ENCODE peak calls at places on chromosomes 1 and 21, in four cellular contexts. F is HT-29, Q is NCI-H2171, A is NCI-H510A treated with DMSO at 0.1 percent for 48 hours. M is an unnamed sample.

GRCh38 chr1:41683681-41684500 is 199.4 kb upstream of the EDN2 start:
- DNase-seq in Q (no peak), A (no peak), F (peak; percentile 48), M (peak; percentile 57)

GRCh38 chr21:26747216-26747615 is 98.0 kb downstream of the ADAMTS1 start:
- DNase-seq in Q (no peak), F (no peak), A (no peak), M (no peak)

GRCh38 chr1:113904292-113904673 is 316 bp downstream of the AP4B1 start:
- DNase-seq in F (peak; percentile 76), A (peak; percentile 78), Q (peak; percentile 72), M (peak; percentile 88)

GRCh38 chr1:155609515-155610256 is at the start of gene MSTO1:
- DNase-seq in F (peak; percentile 96), Q (peak; percentile 94), A (peak; percentile 89), M (peak; percentile 99)

GRCh38 chr1:24389231-24389678 is 24.3 kb downstream of the STPG1 start:
- DNase-seq in Q (no peak), F (peak; percentile 54), A (no peak), M (peak; percentile 17)

GRCh38 chr1:115829023-115829674 is 11.8 kb downstream of the NHLH2 start:
- DNase-seq in A (no peak), Q (peak; percentile 58), F (peak; percentile 13), M (peak; percentile 87)

GRCh38 chr1:206867716-206868115 is 2.3 kb downstream of the IL20 start:
- DNase-seq in Q (no peak), F (no peak), A (no peak), M (no peak)

GRCh38 chr1:181192277-181192676 is 103.8 kb downstream of the IER5 start:
- DNase-seq in A (no peak), F (no peak), Q (peak; percentile 20), M (no peak)

GRCh38 chr21:23853796-23854379 is 1753.4 kb downstream of the MRPL39 start:
- DNase-seq in Q (no peak), F (peak; percentile 28), A (peak; percentile 11), M (peak; percentile 35)

GRCh38 chr1:51236548-51237312 is 657 bp downstream of the RNF11 start:
- DNase-seq in F (peak; percentile 52), A (peak; percentile 34), Q (peak; percentile 3), M (peak; percentile 86)

GRCh38 chr1:221574529-221574928 is 167.4 kb downstream of the DUSP10 start:
- DNase-seq in F (no peak), A (no peak), Q (no peak), M (no peak)

GRCh38 chr1:166159656-166160055 is 7.1 kb downstream of the FAM78B start:
- DNase-seq in A (no peak), Q (no peak), F (no peak), M (no peak)

GRCh38 chr1:240149488-240150094 is 57.9 kb downstream of the FMN2 start:
- DNase-seq in F (peak; percentile 58), A (peak; percentile 43), Q (no peak), M (peak; percentile 65)

GRCh38 chr1:114328505-114328904 is 174.8 kb upstream of the SYT6 start:
- DNase-seq in Q (peak; percentile 62), F (no peak), A (no peak), M (no peak)

GRCh38 chr1:48017716-48018115 is 20.5 kb upstream of the TRABD2B start:
- DNase-seq in F (no peak), Q (no peak), A (no peak), M (no peak)

GRCh38 chr1:64983110-64983509 is 16.8 kb upstream of the JAK1 start:
- DNase-seq in A (no peak), F (no peak), Q (no peak), M (peak; percentile 97)

GRCh38 chr1:206905295-206906164 is 8.3 kb downstream of the IL24 start:
- DNase-seq in A (no peak), Q (no peak), F (no peak), M (no peak)

GRCh38 chr1:55184859-55185258 is 30.3 kb downstream of the USP24 start:
- DNase-seq in F (no peak), A (no peak), Q (no peak), M (no peak)

GRCh38 chr1:113868387-113869083 is 3.0 kb downstream of the PTPN22 start:
- DNase-seq in A (no peak), F (no peak), Q (no peak), M (no peak)

GRCh38 chr1:41025979-41026819 is 4.7 kb upstream of the SLFNL1 start:
- DNase-seq in Q (no peak), F (no peak), A (no peak), M (no peak)

GRCh38 chr1:81877940-81878339 is 77.2 kb downstream of the ADGRL2 start:
- DNase-seq in F (peak; percentile 11), A (no peak), Q (no peak), M (no peak)

GRCh38 chr1:19416145-19416544 is 69.2 kb downstream of the CAPZB start:
- DNase-seq in Q (no peak), A (no peak), F (no peak), M (no peak)

GRCh38 chr1:46041974-46042373 is 90.5 kb downstream of the PIK3R3 start:
- DNase-seq in Q (peak; percentile 61), F (no peak), A (no peak), M (peak; percentile 55)

GRCh38 chr1:242784074-242784473 is 259.6 kb upstream of the PLD5 start:
- DNase-seq in F (no peak), A (no peak), Q (no peak), M (no peak)

GRCh38 chr1:93288558-93288957 is 57.1 kb upstream of the DR1 start:
- DNase-seq in A (no peak), F (peak; percentile 48), Q (no peak), M (peak; percentile 30)

GRCh38 chr1:178267646-178268094 is 173.8 kb downstream of the RASAL2 start:
- DNase-seq in F (no peak), Q (no peak), A (no peak), M (no peak)

GRCh38 chr1:167634435-167634834 is 4.4 kb downstream of the RCSD1 start:
- DNase-seq in F (no peak), Q (no peak), A (no peak), M (no peak)

GRCh38 chr1:42947965-42948732 is 10.5 kb downstream of the SLC2A1 start:
- DNase-seq in F (peak; percentile 36), Q (no peak), A (no peak), M (no peak)

M was measured in DMS53.